ENCODE peak calls at places on chromosome 14, in eight cellular contexts. O, F, A, C, T, S, K and B are unnamed samples.

GRCh38 chr14:105337966-105338365 is 23.4 kb downstream of the PACS2 start:
- DNase-seq in O (no peak), F (no peak), A (peak), C (no peak), T (no peak), S (no peak), K (peak), B (no peak)

GRCh38 chr14:79516009-79516408 is 695.3 kb downstream of the DIO2 start:
- DNase-seq in O (no peak), F (no peak), A (no peak), C (no peak), T (no peak), S (no peak), K (peak), B (no peak)

GRCh38 chr14:102683399-102684275 is 91.2 kb downstream of the RCOR1 start:
- DNase-seq in O (no peak), F (no peak), A (no peak), C (peak), T (no peak), S (no peak), K (no peak), B (no peak)

GRCh38 chr14:59356298-59356697 is 108.9 kb downstream of the GPR135 start:
- DNase-seq in O (no peak), F (no peak), A (no peak), C (no peak), T (no peak), S (no peak), K (no peak), B (no peak)

GRCh38 chr14:32197919-32198318 is 3.9 kb upstream of the RNU6-7 start:
- DNase-seq in O (no peak), F (no peak), A (no peak), C (no peak), T (no peak), S (no peak), K (no peak), B (no peak)

GRCh38 chr14:103186241-103186835 is 63.1 kb downstream of the TNFAIP2 start:
- DNase-seq in O (no peak), F (no peak), A (no peak), C (no peak), T (no peak), S (no peak), K (no peak), B (no peak)

GRCh38 chr14:85061256-85061655 is 468.7 kb upstream of the FLRT2 start:
- DNase-seq in O (peak), F (no peak), A (no peak), C (no peak), T (no peak), S (no peak), K (no peak), B (no peak)

GRCh38 chr14:69687963-69688649 is 76.7 kb downstream of the SUSD6 start:
- DNase-seq in O (no peak), F (no peak), A (no peak), C (no peak), T (no peak), S (no peak), K (peak), B (peak)

GRCh38 chr14:49250109-49250508 is 336.1 kb downstream of the RPS29 start:
- DNase-seq in O (peak), F (no peak), A (no peak), C (no peak), T (no peak), S (no peak), K (no peak), B (no peak)

GRCh38 chr14:68905107-68905895 is 73.8 kb downstream of the ACTN1 start:
- DNase-seq in O (no peak), F (no peak), A (no peak), C (no peak), T (no peak), S (no peak), K (no peak), B (no peak)

GRCh38 chr14:34466691-34467090 is 4.7 kb upstream of the SPTSSA start:
- DNase-seq in O (no peak), F (no peak), A (no peak), C (no peak), T (no peak), S (no peak), K (no peak), B (no peak)

GRCh38 chr14:104665663-104666522 is 23.5 kb upstream of the INF2 start:
- DNase-seq in O (no peak), F (peak), A (no peak), C (no peak), T (peak), S (no peak), K (no peak), B (peak)

GRCh38 chr14:87615822-87616679 is 376.9 kb downstream of the GALC start:
- DNase-seq in O (peak), F (no peak), A (peak), C (peak), T (peak), S (no peak), K (peak), B (peak)

GRCh38 chr14:89466460-89466859 is 49.4 kb upstream of the FOXN3 start:
- DNase-seq in O (no peak), F (peak), A (no peak), C (no peak), T (no peak), S (no peak), K (no peak), B (no peak)

GRCh38 chr14:37037636-37038387 is 134.6 kb downstream of the SLC25A21 start:
- DNase-seq in O (no peak), F (no peak), A (no peak), C (no peak), T (no peak), S (no peak), K (no peak), B (no peak)

GRCh38 chr14:36646664-36647416 is 14.8 kb upstream of the PAX9 start:
- DNase-seq in O (no peak), F (no peak), A (no peak), C (peak), T (peak), S (no peak), K (no peak), B (no peak)

GRCh38 chr14:100900837-100901390 is 2.6 kb downstream of the RTL1 start:
- DNase-seq in O (no peak), F (no peak), A (no peak), C (peak), T (peak), S (no peak), K (peak), B (peak)

GRCh38 chr14:36944307-36945010 is 227.9 kb downstream of the SLC25A21 start:
- DNase-seq in O (peak), F (no peak), A (no peak), C (no peak), T (no peak), S (peak), K (no peak), B (no peak)

DNA sequence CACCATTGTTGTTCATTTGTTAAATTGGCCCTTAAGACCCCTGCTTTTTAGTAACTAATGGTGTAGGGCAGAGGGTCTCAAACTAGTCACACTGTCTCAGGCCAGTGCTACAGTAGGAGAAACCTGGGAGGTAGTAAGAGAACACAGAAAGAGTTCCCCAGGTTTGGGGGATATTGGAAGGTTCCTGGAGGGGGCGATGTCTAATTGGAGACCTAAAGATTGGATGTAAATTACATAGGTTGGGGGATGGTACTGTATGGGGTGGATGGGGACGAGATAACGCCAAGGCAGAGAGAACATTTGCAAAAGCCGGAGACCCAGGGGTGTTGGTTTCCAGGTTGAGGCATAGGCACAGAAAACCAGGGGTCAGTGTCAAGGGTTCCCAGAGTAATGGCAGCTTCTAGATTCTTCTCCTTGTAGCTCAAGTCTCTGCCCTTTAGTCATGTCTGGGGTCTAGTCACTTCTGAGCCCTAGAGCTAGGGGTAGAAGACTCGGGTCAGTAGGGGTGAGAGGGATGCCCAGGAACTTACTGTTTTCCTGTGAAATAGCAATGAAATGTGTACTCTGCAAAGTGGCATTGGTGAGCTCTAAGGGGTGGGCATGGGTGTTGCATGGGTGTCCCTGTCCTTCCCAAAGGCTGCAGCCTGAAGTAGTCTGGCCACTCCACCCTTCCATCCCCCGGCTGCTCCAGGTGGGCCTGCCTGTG is 21.8 kb downstream of the PLEKHG3 start:
- DNase-seq in O (no peak), F (no peak), A (no peak), C (no peak), T (no peak), S (no peak), K (no peak), B (no peak)
- TF ChIP-seq CTCF in O (peak), F (no peak), A (no peak), C (no peak), T (no peak), S (no peak), K (no peak), B (no peak)

GRCh38 chr14:54646576-54647130 is 79.7 kb downstream of the SAMD4A start:
- DNase-seq in O (no peak), F (no peak), A (no peak), C (no peak), T (no peak), S (no peak), K (no peak), B (no peak)

GRCh38 chr14:54642121-54642520 is 75.2 kb downstream of the SAMD4A start:
- DNase-seq in O (no peak), F (no peak), A (no peak), C (no peak), T (no peak), S (no peak), K (no peak), B (no peak)

GRCh38 chr14:54640480-54640879 is 73.6 kb downstream of the SAMD4A start:
- DNase-seq in O (no peak), F (no peak), A (no peak), C (no peak), T (no peak), S (no peak), K (no peak), B (no peak)

GRCh38 chr14:54643696-54644176 is 76.8 kb downstream of the SAMD4A start:
- DNase-seq in O (no peak), F (no peak), A (no peak), C (no peak), T (no peak), S (no peak), K (no peak), B (no peak)

DNA sequence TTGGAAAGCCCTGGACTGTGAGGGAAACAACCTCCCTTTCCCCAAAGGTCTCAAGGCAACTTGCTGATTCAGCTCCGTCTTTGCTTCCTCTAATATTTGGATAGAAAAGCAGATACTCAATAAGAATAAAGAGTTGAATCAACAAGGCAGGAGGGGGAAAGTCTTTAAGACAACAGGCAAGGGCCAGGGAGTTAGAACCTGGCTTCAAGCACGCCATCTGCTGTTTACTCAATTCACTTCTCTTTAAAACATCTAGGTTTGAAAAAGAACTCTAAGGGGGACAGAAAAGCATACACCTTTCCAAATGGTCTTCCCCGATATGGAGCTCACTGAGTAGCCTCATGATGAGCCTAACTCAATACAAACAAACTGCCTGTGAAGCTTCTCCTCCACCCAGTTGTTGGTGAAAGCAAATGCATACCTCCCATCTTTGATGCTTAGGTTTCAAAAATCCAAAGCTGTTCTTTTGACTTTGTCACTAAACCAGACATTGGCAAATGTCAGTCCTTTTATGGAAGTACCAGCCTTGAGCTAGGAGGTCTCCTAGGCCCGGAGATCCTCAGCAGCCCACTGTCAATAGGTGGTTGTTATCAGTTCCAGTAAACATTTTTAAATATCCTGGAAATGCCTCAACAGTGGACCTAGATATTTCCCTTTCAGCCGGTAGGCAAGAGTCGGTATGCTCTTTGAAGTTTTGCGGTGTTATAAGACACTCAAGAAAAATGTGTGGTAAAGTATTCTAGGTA is 76.2 kb downstream of the SAMD4A start:
- DNase-seq in O (no peak), F (no peak), A (no peak), C (no peak), T (no peak), S (no peak), K (no peak), B (no peak)
- TF ChIP-seq CTCF in O (peak), F (no peak), A (no peak), C (no peak), T (peak), S (peak), K (peak), B (no peak)

GRCh38 chr14:91997492-91997891 is 42.4 kb downstream of the TRIP11 start:
- DNase-seq in O (peak), F (no peak), A (no peak), C (no peak), T (no peak), S (no peak), K (no peak), B (no peak)
- TF ChIP-seq CTCF in O (no peak), F (no peak), A (no peak), C (no peak), T (no peak), S (no peak), K (no peak), B (no peak)

GRCh38 chr14:23348297-23348655 is 4.4 kb downstream of the SLC22A17 start:
- DNase-seq in O (no peak), F (no peak), A (no peak), C (no peak), T (no peak), S (no peak), K (peak), B (no peak)

GRCh38 chr14:23345987-23346692 is 6.5 kb downstream of the SLC22A17 start:
- DNase-seq in O (no peak), F (no peak), A (no peak), C (no peak), T (no peak), S (no peak), K (peak), B (no peak)

GRCh38 chr14:23346693-23347405 is 5.8 kb downstream of the SLC22A17 start:
- DNase-seq in O (no peak), F (no peak), A (no peak), C (peak), T (no peak), S (no peak), K (no peak), B (no peak)

GRCh38 chr14:23347406-23348296 is 5.0 kb downstream of the SLC22A17 start:
- DNase-seq in O (no peak), F (no peak), A (no peak), C (no peak), T (no peak), S (no peak), K (peak), B (no peak)

DNA sequence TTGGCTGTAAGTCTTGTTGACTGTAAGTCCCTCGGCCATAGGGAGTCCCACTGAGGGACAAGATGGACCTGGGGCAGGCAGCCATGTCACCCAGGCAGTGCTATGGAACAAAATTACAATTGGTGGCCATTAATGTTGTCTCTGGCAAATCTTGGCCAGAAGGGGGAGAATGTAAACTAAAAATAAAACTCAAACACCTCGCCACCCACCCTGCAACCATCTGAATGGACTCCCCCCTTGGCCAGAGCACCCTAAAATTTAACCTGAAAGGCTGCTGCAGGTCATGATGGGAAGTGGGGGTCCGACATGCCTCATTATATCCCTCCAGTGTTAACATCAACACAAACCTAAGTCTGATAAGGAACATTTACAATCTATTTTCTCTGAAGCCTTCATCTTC is 8.2 kb downstream of the SLC22A17 start:
- DNase-seq in O (no peak), F (no peak), A (no peak), C (no peak), T (no peak), S (no peak), K (peak), B (no peak)
- TF ChIP-seq CTCF in O (peak), F (no peak), A (no peak), C (no peak), T (peak), S (no peak), K (no peak), B (peak)

DNA sequence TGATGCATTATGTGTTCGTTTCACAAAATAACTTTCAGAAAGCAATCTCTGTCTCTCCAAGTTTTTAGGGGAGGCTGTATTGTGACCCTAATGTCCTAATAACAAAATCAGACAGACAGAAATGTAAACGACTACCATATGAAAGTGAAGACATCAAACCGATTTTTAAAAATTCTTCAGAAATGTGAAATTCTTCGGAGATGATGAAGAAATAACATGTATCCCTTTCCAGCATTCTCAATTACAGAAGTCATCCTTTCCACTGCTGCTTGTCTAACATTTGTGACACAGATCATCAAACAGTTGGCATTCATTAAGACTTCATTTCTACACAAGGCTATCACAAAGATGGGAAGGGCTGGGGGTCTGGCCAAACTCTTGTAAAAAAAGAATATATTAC is 41.0 kb downstream of the DMAC2L start:
- DNase-seq in O (no peak), F (no peak), A (no peak), C (no peak), T (no peak), S (no peak), K (no peak), B (no peak)
- TF ChIP-seq CTCF in O (no peak), F (no peak), A (no peak), C (no peak), T (no peak), S (no peak), K (no peak), B (no peak)

GRCh38 chr14:90587252-90587910 is 190.6 kb downstream of the CALM1 start:
- DNase-seq in O (no peak), F (no peak), A (no peak), C (no peak), T (no peak), S (no peak), K (no peak), B (no peak)
- TF ChIP-seq CTCF in O (no peak), F (no peak), A (no peak), C (no peak), T (no peak), S (no peak), K (no peak), B (no peak)

GRCh38 chr14:92690171-92691011 is 58.0 kb downstream of the LGMN start:
- DNase-seq in O (peak), F (no peak), A (no peak), C (peak), T (peak), S (no peak), K (no peak), B (no peak)
- TF ChIP-seq CTCF in O (peak), F (no peak), A (peak), C (no peak), T (peak), S (peak), K (peak), B (peak)

DNA sequence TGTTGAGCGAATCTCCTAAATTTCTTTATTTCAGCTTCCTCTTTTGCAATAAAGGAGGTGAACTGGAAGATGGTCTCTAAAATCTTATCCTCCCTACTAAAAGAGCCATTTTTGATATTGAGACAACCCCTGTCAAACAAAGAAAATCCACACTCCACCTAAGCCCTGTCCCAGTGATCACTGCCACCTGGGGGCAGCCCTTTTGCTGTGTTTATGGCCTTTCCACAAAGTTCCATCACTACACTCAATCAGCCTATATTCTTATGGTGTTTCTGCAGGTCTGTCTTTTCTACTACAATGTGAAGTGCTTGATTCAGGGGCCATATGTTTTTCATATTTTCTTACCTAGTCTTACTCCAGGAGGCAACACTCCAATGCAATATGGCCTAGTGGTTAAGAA is 163.7 kb downstream of the BMP4 start:
- DNase-seq in O (no peak), F (no peak), A (no peak), C (peak), T (no peak), S (no peak), K (no peak), B (no peak)
- TF ChIP-seq CTCF in O (no peak), F (no peak), A (no peak), C (no peak), T (no peak), S (no peak), K (no peak), B (no peak)

GRCh38 chr14:54366726-54367707 is 29.8 kb upstream of the CDKN3 start:
- DNase-seq in O (peak), F (peak), A (no peak), C (peak), T (no peak), S (no peak), K (peak), B (no peak)
- TF ChIP-seq CTCF in O (peak), F (peak), A (no peak), C (peak), T (peak), S (peak), K (peak), B (peak)

DNA sequence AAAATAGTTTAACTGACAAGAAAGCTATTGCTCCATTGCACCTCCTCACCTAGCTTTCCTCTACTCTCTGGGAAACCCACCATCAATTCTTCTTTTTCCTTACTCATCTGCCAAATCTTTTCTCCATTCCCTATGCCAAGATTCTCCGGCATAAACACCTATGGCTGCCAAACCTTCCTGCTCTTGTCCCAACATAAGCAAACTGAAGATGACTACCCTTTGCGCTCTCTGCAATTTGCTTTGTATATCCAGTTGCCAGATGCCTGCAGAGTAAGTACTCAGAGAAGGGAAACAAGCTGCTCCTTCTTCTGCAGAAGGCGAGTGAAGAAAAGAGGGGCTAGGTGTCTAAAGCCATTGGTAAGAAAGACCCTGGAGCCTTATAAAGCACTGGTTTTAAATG is 11.5 kb downstream of the PTGER2 start:
- DNase-seq in O (no peak), F (no peak), A (no peak), C (no peak), T (no peak), S (no peak), K (no peak), B (no peak)
- TF ChIP-seq CTCF in O (no peak), F (no peak), A (no peak), C (no peak), T (no peak), S (no peak), K (no peak), B (no peak)